ENCODE peak calls at places on chromosomes 1 and 21, in ten cellular contexts. T is mucosa of descending colon; F is CD8-positive, alpha-beta T cell; R is tibial nerve; A is right lobe of liver; X is brain microvascular endothelial cell; W is small intestine; Q is sigmoid colon; S is colonic mucosa; I is psoas muscle. L is an unnamed sample. For H3K36me3, the result is how much of the 10 kb centered on the place peaks cover.

GRCh38 chr1:38940339-38941047 is 1.1 kb downstream of the RHBDL2 start:
- DNase-seq in A (no peak), Q (no peak), I (no peak), F (no peak), R (no peak), W (no peak), X (no peak), T (peak), S (peak), L (no peak)

GRCh38 chr1:2936568-2937515 is 84.4 kb upstream of the ACTRT2 start:
- DNase-seq in X (no peak), W (no peak), T (no peak), F (no peak), R (no peak), I (no peak), A (peak), Q (no peak), S (no peak), L (no peak)

GRCh38 chr1:38004284-38005101 is 821 bp downstream of the FHL3 start:
- DNase-seq in F (no peak), T (no peak), Q (no peak), W (no peak), R (no peak), S (no peak), I (peak), A (peak), X (no peak), L (no peak)

GRCh38 chr1:60149254-60149653 is 75.7 kb upstream of the C1orf87 start:
- DNase-seq in S (peak), I (peak), R (peak), Q (peak), X (no peak), F (no peak), T (peak), W (peak), A (no peak), L (no peak)

GRCh38 chr1:32924881-32925344 is 23.7 kb upstream of the TMEM54 start:
- DNase-seq in F (no peak), I (no peak), S (peak), W (peak), R (no peak), X (no peak), A (no peak), T (peak), Q (no peak), L (no peak)

GRCh38 chr1:6037338-6037762 is 8.3 kb upstream of the KCNAB2 start:
- DNase-seq in R (no peak), I (no peak), T (no peak), F (no peak), S (no peak), Q (no peak), A (no peak), X (peak), W (no peak), L (no peak)

GRCh38 chr1:119225270-119225669 is 84.8 kb upstream of the WARS2 start:
- DNase-seq in I (no peak), W (no peak), F (no peak), R (no peak), Q (no peak), S (no peak), A (no peak), T (no peak), X (no peak), L (no peak)

GRCh38 chr1:41331546-41331917 is 29.7 kb upstream of the FOXO6 start:
- DNase-seq in W (no peak), T (no peak), Q (no peak), A (no peak), R (no peak), X (no peak), F (no peak), I (no peak), S (no peak), L (no peak)

GRCh38 chr1:228146761-228147693 is 2.7 kb upstream of the GJC2 start:
- DNase-seq in A (no peak), I (no peak), F (no peak), S (no peak), Q (no peak), T (no peak), R (no peak), W (no peak), X (no peak), L (no peak)

GRCh38 chr1:247962911-247963588 is 2.0 kb upstream of the OR2AK2 start:
- DNase-seq in X (no peak), R (no peak), T (no peak), S (no peak), Q (peak), A (no peak), W (no peak), F (no peak), I (no peak), L (no peak)

GRCh38 chr1:180482425-180483275 is 19.7 kb downstream of the ACBD6 start:
- DNase-seq in Q (no peak), R (peak), I (no peak), T (no peak), W (peak), S (peak), F (no peak), X (peak), A (no peak), L (no peak)

GRCh38 chr1:7863756-7864328 is 11.0 kb upstream of the UTS2 start:
- DNase-seq in X (no peak), W (no peak), T (no peak), R (no peak), A (no peak), S (no peak), Q (no peak), F (no peak), I (no peak), L (no peak)

GRCh38 chr21:17519965-17520364 is 7.1 kb downstream of the CXADR start:
- DNase-seq in I (no peak), R (no peak), S (no peak), W (no peak), Q (no peak), X (no peak), F (no peak), T (no peak), A (no peak), L (no peak)

GRCh38 chr1:215878843-215879242 is 311.7 kb downstream of the KCTD3 start:
- DNase-seq in R (no peak), W (no peak), A (no peak), Q (no peak), F (no peak), S (no peak), X (no peak), I (no peak), T (no peak), L (no peak)

GRCh38 chr1:99806882-99807281 is 40.4 kb upstream of the FRRS1 start:
- DNase-seq in X (no peak), Q (no peak), I (no peak), A (no peak), T (no peak), F (no peak), W (no peak), R (no peak), S (no peak), L (no peak)

GRCh38 chr1:62337785-62338631 is 18.8 kb upstream of the KANK4 start:
- DNase-seq in X (peak), W (no peak), T (no peak), R (no peak), Q (no peak), A (no peak), S (no peak), F (no peak), I (no peak), L (no peak)

GRCh38 chr21:45430521-45431501 is 25.8 kb downstream of the COL18A1 start:
- DNase-seq in W (no peak), F (no peak), I (no peak), R (no peak), T (no peak), X (peak), A (no peak), Q (no peak), S (no peak), L (no peak)

GRCh38 chr1:42737257-42737656 is 2.8 kb downstream of the CLDN19 start:
- DNase-seq in I (no peak), X (no peak), S (peak), A (no peak), Q (no peak), F (no peak), T (peak), R (no peak), W (peak), L (no peak)

GRCh38 chr21:24824209-24824608 is 783.1 kb downstream of the MRPL39 start:
- DNase-seq in X (no peak), A (no peak), Q (no peak), I (no peak), F (no peak), S (no peak), T (no peak), R (no peak), W (no peak), L (no peak)

GRCh38 chr1:212293579-212293978 is 8.4 kb downstream of the PPP2R5A start:
- DNase-seq in F (no peak), R (no peak), W (no peak), Q (no peak), T (no peak), A (no peak), I (no peak), X (no peak), S (no peak), L (no peak)

GRCh38 chr1:207830788-207831187 is 78.9 kb downstream of the CD46 start:
- DNase-seq in T (no peak), S (no peak), I (peak), A (no peak), F (no peak), Q (peak), X (no peak), W (no peak), R (no peak), L (no peak)

GRCh38 chr1:178599745-178600144 is 86.8 kb downstream of the TEX35 start:
- DNase-seq in I (no peak), W (no peak), T (no peak), S (no peak), R (no peak), A (no peak), Q (no peak), F (no peak), X (no peak), L (no peak)

GRCh38 chr21:42039911-42040351 is 29.8 kb upstream of the ZBTB21 start:
- DNase-seq in X (peak), S (no peak), I (peak), F (no peak), Q (no peak), T (no peak), R (no peak), W (no peak), A (no peak), L (peak)

GRCh38 chr1:206658264-206658980 is 23.1 kb downstream of the DYRK3 start:
- DNase-seq in S (no peak), W (no peak), X (peak), A (peak), I (peak), F (no peak), T (peak), Q (no peak), R (no peak), L (no peak)

GRCh38 chr1:63906053-63906704 is 132.4 kb downstream of the ROR1 start:
- DNase-seq in I (no peak), S (no peak), A (no peak), X (no peak), T (no peak), F (no peak), R (no peak), Q (no peak), W (no peak), L (no peak)

GRCh38 chr1:115725600-115725999 is 42.9 kb downstream of the CASQ2 start:
- DNase-seq in W (no peak), F (no peak), Q (no peak), I (no peak), S (no peak), T (no peak), X (no peak), R (peak), A (no peak), L (peak)

GRCh38 chr1:61192666-61193325 is 110.4 kb downstream of the NFIA start:
- DNase-seq in F (no peak), W (no peak), R (no peak), Q (no peak), I (no peak), A (no peak), S (no peak), X (no peak), T (no peak), L (no peak)

GRCh38 chr1:203996126-203996525 is 76.8 kb upstream of the SOX13 start:
- DNase-seq in W (no peak), S (no peak), Q (peak), A (no peak), R (peak), F (no peak), T (no peak), I (no peak), X (no peak), L (no peak)

DNA sequence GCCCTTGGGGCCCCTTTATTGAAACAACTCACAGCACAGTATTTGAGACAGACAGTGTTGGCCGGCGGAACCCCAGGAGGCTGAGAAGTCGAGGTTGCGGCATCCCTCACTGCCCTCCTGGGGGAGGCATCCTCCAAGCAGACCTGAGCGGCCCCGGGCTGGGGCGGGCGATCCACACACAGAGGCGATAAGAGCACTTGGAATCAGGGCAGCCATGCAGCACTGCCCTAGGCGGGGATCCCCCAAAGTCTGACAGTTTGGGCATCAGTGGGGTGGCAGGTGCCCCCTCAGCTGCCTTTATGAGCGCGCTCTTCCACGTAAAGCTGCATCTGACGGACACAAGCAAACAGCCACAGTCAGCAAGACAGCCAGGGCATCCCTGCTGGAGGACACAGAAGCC is 6.5 kb downstream of the MAD2L2 start:
- DNase-seq in Q (no peak), X (no peak), A (no peak), R (no peak), F (no peak), I (no peak), W (no peak), S (no peak), T (no peak), L (no peak)
- H3K36me3 ChIP-seq in Q (under half), X (under half), A (under half), R (half or more), F (under half), I (under half), W (under half), S (under half), T (under half), L (under half)

GRCh38 chr1:11187000-11187399 is 2.2 kb upstream of the ANGPTL7 start:
- DNase-seq in T (no peak), I (no peak), F (no peak), S (no peak), R (no peak), W (no peak), X (no peak), A (no peak), Q (no peak), L (no peak)
- H3K36me3 ChIP-seq in T (under half), I (under half), F (under half), S (under half), R (under half), W (under half), X (under half), A (under half), Q (under half), L (under half)

GRCh38 chr1:54221867-54222484 is 22.0 kb downstream of the MRPL37 start:
- DNase-seq in S (no peak), W (no peak), I (no peak), Q (no peak), A (no peak), F (no peak), X (no peak), R (no peak), T (no peak), L (no peak)

GRCh38 chr1:54221113-54221834 is 21.3 kb downstream of the MRPL37 start:
- DNase-seq in R (no peak), S (no peak), Q (no peak), W (no peak), F (no peak), A (no peak), I (no peak), X (no peak), T (no peak), L (no peak)

GRCh38 chr1:54220004-54220811 is 20.2 kb downstream of the MRPL37 start:
- DNase-seq in X (peak), I (peak), Q (peak), F (no peak), A (no peak), T (no peak), S (peak), W (no peak), R (peak), L (peak)

GRCh38 chr1:54218883-54219687 is 19.1 kb downstream of the MRPL37 start:
- DNase-seq in R (no peak), Q (no peak), S (peak), T (peak), W (peak), I (no peak), X (no peak), F (no peak), A (no peak), L (no peak)

GRCh38 chr1:54219688-54220003 is 19.7 kb downstream of the MRPL37 start:
- DNase-seq in A (no peak), W (no peak), T (no peak), S (no peak), X (no peak), F (no peak), I (no peak), Q (no peak), R (no peak), L (no peak)
- H3K36me3 ChIP-seq in A (under half), W (under half), T (under half), S (under half), X (under half), F (under half), I (under half), Q (under half), R (half or more), L (under half)

GRCh38 chr1:177488722-177489121 is 318.0 kb downstream of the BRINP2 start:
- DNase-seq in S (no peak), F (no peak), X (no peak), R (no peak), A (no peak), W (no peak), Q (no peak), I (no peak), T (no peak), L (no peak)
- H3K36me3 ChIP-seq in S (under half), F (under half), X (under half), R (under half), A (under half), W (under half), Q (under half), I (under half), T (under half), L (under half)

GRCh38 chr1:24801169-24801568 is 55.9 kb downstream of the CLIC4 start:
- DNase-seq in I (no peak), S (no peak), W (no peak), T (no peak), R (no peak), Q (no peak), A (no peak), F (no peak), X (no peak), L (no peak)
- H3K36me3 ChIP-seq in I (under half), S (under half), W (under half), T (under half), R (under half), Q (under half), A (under half), F (under half), X (under half), L (under half)

DNA sequence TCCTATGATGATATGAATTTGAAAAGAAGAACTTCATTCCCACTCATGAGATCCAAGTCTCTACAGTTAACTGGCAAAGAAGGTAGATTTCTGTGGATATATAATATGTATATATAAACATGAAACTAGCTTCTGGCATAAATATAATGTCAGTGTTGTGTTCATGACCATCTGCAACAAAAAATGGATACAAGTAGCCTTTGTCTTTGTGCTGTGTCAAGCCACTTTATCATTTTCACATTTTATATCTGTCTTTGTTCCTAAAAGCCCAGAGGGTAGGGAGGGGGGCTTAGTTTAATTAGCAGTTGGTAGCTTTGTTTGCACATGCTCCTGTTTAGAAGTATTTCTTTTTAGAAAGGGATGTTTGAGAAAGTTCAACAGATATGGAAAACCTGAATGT is 56.2 kb upstream of the FASLG start:
- DNase-seq in S (no peak), T (no peak), I (no peak), R (no peak), A (no peak), Q (no peak), X (no peak), F (no peak), W (no peak), L (no peak)
- H3K36me3 ChIP-seq in S (under half), T (under half), I (under half), R (half or more), A (under half), Q (under half), X (under half), F (under half), W (under half), L (under half)

DNA sequence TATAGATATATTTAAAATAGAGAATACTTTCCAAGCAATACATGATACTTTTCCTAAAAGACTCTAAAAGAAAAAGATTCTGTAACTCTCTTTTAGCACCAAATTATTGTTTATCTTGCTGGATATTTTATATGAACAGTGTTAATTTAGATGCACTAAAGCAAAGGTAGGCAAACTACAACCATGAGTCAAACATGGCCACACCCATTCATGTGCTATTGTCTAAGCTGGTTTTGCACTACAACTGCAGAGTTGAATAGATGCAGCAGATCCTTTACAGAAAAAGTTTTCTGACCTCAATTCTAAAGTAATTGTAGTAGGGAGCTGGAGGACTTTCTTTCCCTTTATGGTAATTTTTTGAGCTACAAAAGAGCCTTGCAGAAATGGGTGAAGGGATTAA is 19.4 kb downstream of the BLZF1 start:
- DNase-seq in Q (no peak), I (no peak), X (no peak), T (no peak), W (peak), F (no peak), A (no peak), S (no peak), R (no peak), L (no peak)
- H3K36me3 ChIP-seq in Q (under half), I (under half), X (under half), T (under half), W (under half), F (under half), A (under half), S (under half), R (half or more), L (under half)

DNA sequence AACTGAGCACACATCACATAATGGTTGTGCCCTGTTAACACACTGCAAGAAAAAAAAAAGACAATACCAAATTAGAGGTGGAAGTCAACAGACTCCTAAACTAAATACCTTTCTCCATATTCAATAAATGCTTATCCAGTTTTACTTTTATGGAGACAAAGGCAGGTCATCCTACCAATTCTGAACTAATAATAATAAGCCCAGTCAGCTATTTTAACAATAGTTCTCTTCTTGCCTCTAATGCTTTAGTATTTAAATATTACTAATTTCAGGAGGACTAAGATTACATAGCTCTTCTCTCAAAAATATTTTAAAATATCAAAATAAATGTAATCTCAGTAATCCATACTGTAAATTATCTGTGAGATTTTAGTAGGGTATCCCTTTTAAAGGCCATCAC is 10.5 kb downstream of the COPA start:
- DNase-seq in F (no peak), S (no peak), I (no peak), A (no peak), W (no peak), Q (no peak), R (no peak), T (no peak), X (no peak), L (no peak)
- H3K36me3 ChIP-seq in F (under half), S (half or more), I (under half), A (half or more), W (under half), Q (half or more), R (half or more), T (under half), X (half or more), L (under half)

DNA sequence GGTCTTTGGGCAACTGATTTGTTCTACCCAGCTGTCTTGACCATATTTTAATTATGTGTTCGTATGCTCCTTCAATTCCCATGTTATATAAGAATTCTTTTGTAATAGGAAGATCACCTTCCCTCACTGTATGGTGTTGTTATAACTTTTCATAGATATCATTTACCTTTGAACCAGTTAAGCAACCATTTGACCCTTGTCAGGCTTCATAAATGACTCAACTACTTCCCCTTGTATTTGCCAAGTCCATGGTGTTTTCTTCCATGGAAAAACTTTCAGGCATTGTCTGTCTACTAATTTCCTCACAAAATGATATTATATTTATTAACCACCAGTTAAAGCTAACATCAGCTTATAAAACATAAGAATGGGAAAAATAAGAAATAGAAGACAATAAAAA is 5.1 kb downstream of the BPNT1 start:
- DNase-seq in S (no peak), I (no peak), F (no peak), A (no peak), X (no peak), Q (no peak), W (peak), R (no peak), T (no peak), L (no peak)
- H3K36me3 ChIP-seq in S (under half), I (under half), F (under half), A (under half), X (under half), Q (under half), W (under half), R (under half), T (under half), L (under half)

L was measured in uterus.